ENCODE peak calls at places on chromosome 21, in seven cellular contexts. K is HepG2, Y is HCT116, W is K562, J is H1, S is SK-N-SH, N is GM12878. X is an unnamed sample.

GRCh38 chr21:35470522-35470921 is 421.4 kb upstream of the RUNX1 start:
- DNase-seq in W (peak), K (no peak), Y (no peak), J (no peak), S (no peak), N (no peak), X (no peak)

GRCh38 chr21:29346771-29347170 is 48.0 kb downstream of the BACH1 start:
- DNase-seq in J (no peak), K (no peak), S (no peak), W (no peak), Y (no peak), N (no peak), X (no peak)

GRCh38 chr21:43311303-43311817 is 115.6 kb downstream of the SIK1 start:
- DNase-seq in J (no peak), S (no peak), K (peak), W (no peak), N (no peak), Y (no peak), X (no peak)

GRCh38 chr21:34186119-34186719 is 112.8 kb downstream of the MRPS6 start:
- DNase-seq in K (no peak), N (no peak), Y (no peak), J (no peak), W (peak), S (no peak), X (no peak)

GRCh38 chr21:43609501-43610340 is 49.6 kb downstream of the HSF2BP start:
- DNase-seq in J (no peak), W (peak), K (peak), Y (no peak), N (no peak), S (peak), X (peak)

GRCh38 chr21:42261832-42262200 is 42.9 kb downstream of the ABCG1 start:
- DNase-seq in K (no peak), W (no peak), S (no peak), J (no peak), Y (no peak), N (no peak), X (no peak)

GRCh38 chr21:44618909-44619308 is 7.0 kb downstream of the KRTAP10-8 start:
- DNase-seq in N (no peak), Y (no peak), K (no peak), J (no peak), S (no peak), W (no peak), X (peak)

GRCh38 chr21:31732891-31733520 is 1.1 kb upstream of the SCAF4 start:
- DNase-seq in J (peak), K (peak), N (no peak), W (peak), S (peak), Y (no peak), X (no peak)

GRCh38 chr21:43196789-43197188 is 28.0 kb downstream of the CRYAA start:
- DNase-seq in W (no peak), N (no peak), Y (no peak), K (no peak), S (no peak), J (no peak), X (no peak)

GRCh38 chr21:42724226-42724920 is 71.0 kb downstream of the PDE9A start:
- DNase-seq in Y (peak), W (no peak), S (no peak), K (peak), J (no peak), N (no peak), X (no peak)

GRCh38 chr21:42863504-42863870 is 15.9 kb downstream of the WDR4 start:
- DNase-seq in W (no peak), K (no peak), N (no peak), J (no peak), S (no peak), Y (no peak), X (no peak)

GRCh38 chr21:35753308-35753707 is 307.0 kb downstream of the SETD4 start:
- DNase-seq in S (no peak), W (no peak), J (no peak), Y (no peak), N (no peak), K (no peak), X (no peak)

GRCh38 chr21:41643246-41643966 is 123.4 kb downstream of the RIPK4 start:
- DNase-seq in W (no peak), Y (no peak), S (no peak), K (no peak), J (no peak), N (no peak), X (no peak)

GRCh38 chr21:15029077-15029476 is 35.7 kb downstream of the NRIP1 start:
- DNase-seq in Y (no peak), W (no peak), J (no peak), S (no peak), K (no peak), N (no peak), X (no peak)

GRCh38 chr21:44085491-44086321 is 21.5 kb upstream of the PWP2 start:
- DNase-seq in S (no peak), J (peak), K (no peak), W (no peak), Y (no peak), N (no peak), X (no peak)

GRCh38 chr21:26966360-26966977 is 419 bp downstream of the ADAMTS5 start:
- DNase-seq in Y (no peak), W (no peak), S (no peak), K (no peak), J (peak), N (no peak), X (no peak)
- TF ChIP-seq JUND in Y (no peak), W (no peak), S (no peak), K (no peak), J (no peak), N (no peak), X (no peak)

GRCh38 chr21:38126677-38127271 is 130.0 kb upstream of the KCNJ15 start:
- DNase-seq in N (no peak), S (peak), Y (peak), J (peak), K (peak), W (peak), X (peak)
- TF ChIP-seq JUND in N (no peak), S (no peak), Y (no peak), J (no peak), K (no peak), W (peak), X (no peak)

DNA sequence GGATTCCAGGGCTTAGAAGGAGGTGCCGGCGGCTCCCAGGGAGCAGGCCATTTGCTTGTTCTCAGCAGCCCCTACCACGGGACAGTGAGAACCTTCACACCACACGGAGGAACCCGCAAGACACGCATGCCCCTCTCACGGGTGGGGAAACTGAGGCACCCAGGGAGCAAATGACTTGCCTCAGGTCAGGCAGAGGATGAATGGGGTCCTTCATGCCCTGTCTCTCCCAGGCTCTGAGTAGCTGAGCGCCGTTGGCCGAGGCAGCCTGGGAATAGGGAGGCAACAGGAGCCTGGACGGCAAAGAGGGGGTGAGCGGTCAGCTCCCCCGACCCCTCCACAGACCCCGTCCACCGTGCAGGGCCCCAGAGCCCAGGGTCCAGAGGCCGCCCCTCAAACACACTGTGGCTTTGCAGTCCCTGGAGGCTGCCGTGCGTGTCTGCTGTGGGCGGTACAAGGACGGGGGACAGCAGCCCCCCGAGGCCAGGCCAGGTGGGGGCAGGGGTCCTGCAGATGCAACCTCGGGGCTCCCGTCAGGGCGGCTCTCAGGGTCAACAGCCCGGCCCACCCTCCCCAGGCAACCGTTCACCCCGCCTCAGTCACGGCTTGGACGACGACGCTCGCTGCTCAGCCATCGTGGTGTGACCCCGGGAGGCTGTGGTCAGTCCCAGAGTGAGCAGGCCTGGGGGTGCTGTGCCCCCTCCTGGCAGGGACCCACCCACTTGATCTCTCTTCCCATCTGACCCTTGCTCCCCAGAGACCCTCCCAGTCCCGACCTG is 15.9 kb upstream of the COL6A2 start:
- DNase-seq in W (no peak), Y (no peak), J (no peak), S (no peak), N (no peak), K (no peak), X (no peak)
- TF ChIP-seq JUND in W (no peak), Y (no peak), J (no peak), S (no peak), N (no peak), K (no peak), X (no peak)

GRCh38 chr21:37341254-37341960 is 25.2 kb upstream of the DYRK1A start:
- DNase-seq in W (peak), K (no peak), Y (no peak), J (no peak), N (no peak), S (peak), X (no peak)
- TF ChIP-seq JUND in W (no peak), K (no peak), Y (no peak), J (no peak), N (no peak), S (peak), X (no peak)